ENCODE peak calls at places on chromosome 17, in nine cellular contexts. One of them, this sample, is unnamed.

GRCh38 chr17:78174870-78175642 is 6.7 kb downstream of the SYNGR2 start:
- DNase-seq in esophagus squamous epithelium: no peak
- DNase-seq in psoas muscle: peak
- DNase-seq in fibroblast of mammary gland: no peak
- DNase-seq in foreskin fibroblast: no peak
- DNase-seq in hepatocyte: no peak
- DNase-seq in RWPE1: no peak
- DNase-seq in mammary epithelial cell: no peak
- DNase-seq in stomach: peak
- DNase-seq in this sample: no peak

GRCh38 chr17:6862122-6862521 is 30.6 kb upstream of the TEKT1 start:
- DNase-seq in esophagus squamous epithelium: no peak
- DNase-seq in psoas muscle: no peak
- DNase-seq in fibroblast of mammary gland: no peak
- DNase-seq in foreskin fibroblast: no peak
- DNase-seq in hepatocyte: no peak
- DNase-seq in RWPE1: no peak
- DNase-seq in mammary epithelial cell: no peak
- DNase-seq in stomach: no peak
- DNase-seq in this sample: no peak

GRCh38 chr17:13594762-13595697 is 6.7 kb downstream of the HS3ST3A1 start:
- DNase-seq in esophagus squamous epithelium: peak
- DNase-seq in psoas muscle: peak
- DNase-seq in fibroblast of mammary gland: peak
- DNase-seq in foreskin fibroblast: peak
- DNase-seq in hepatocyte: peak
- DNase-seq in RWPE1: peak
- DNase-seq in mammary epithelial cell: peak
- DNase-seq in stomach: peak
- DNase-seq in this sample: peak

GRCh38 chr17:80793851-80794267 is 197.8 kb upstream of the CHMP6 start:
- DNase-seq in esophagus squamous epithelium: no peak
- DNase-seq in psoas muscle: no peak
- DNase-seq in fibroblast of mammary gland: peak
- DNase-seq in foreskin fibroblast: peak
- DNase-seq in hepatocyte: no peak
- DNase-seq in RWPE1: no peak
- DNase-seq in mammary epithelial cell: no peak
- DNase-seq in stomach: no peak
- DNase-seq in this sample: no peak

GRCh38 chr17:32516940-32517711 is 30.3 kb downstream of the CDK5R1 start:
- DNase-seq in esophagus squamous epithelium: no peak
- DNase-seq in psoas muscle: no peak
- DNase-seq in fibroblast of mammary gland: no peak
- DNase-seq in foreskin fibroblast: no peak
- DNase-seq in hepatocyte: no peak
- DNase-seq in RWPE1: no peak
- DNase-seq in mammary epithelial cell: no peak
- DNase-seq in stomach: no peak
- DNase-seq in this sample: no peak

GRCh38 chr17:13106171-13106570 is 88.3 kb upstream of the ELAC2 start:
- DNase-seq in esophagus squamous epithelium: no peak
- DNase-seq in psoas muscle: no peak
- DNase-seq in fibroblast of mammary gland: no peak
- DNase-seq in foreskin fibroblast: no peak
- DNase-seq in hepatocyte: no peak
- DNase-seq in RWPE1: no peak
- DNase-seq in mammary epithelial cell: no peak
- DNase-seq in stomach: no peak
- DNase-seq in this sample: no peak

GRCh38 chr17:51618485-51618884 is 358.1 kb downstream of the UTP18 start:
- DNase-seq in esophagus squamous epithelium: no peak
- DNase-seq in psoas muscle: no peak
- DNase-seq in fibroblast of mammary gland: no peak
- DNase-seq in foreskin fibroblast: no peak
- DNase-seq in hepatocyte: no peak
- DNase-seq in RWPE1: no peak
- DNase-seq in mammary epithelial cell: no peak
- DNase-seq in stomach: no peak
- DNase-seq in this sample: no peak

GRCh38 chr17:78172284-78173024 is 4.1 kb downstream of the SYNGR2 start:
- DNase-seq in esophagus squamous epithelium: no peak
- DNase-seq in psoas muscle: peak
- DNase-seq in fibroblast of mammary gland: no peak
- DNase-seq in foreskin fibroblast: no peak
- DNase-seq in hepatocyte: no peak
- DNase-seq in RWPE1: no peak
- DNase-seq in mammary epithelial cell: no peak
- DNase-seq in stomach: peak
- DNase-seq in this sample: no peak

GRCh38 chr17:58333396-58334207 is 5.0 kb upstream of the TSPOAP1 start:
- DNase-seq in esophagus squamous epithelium: no peak
- DNase-seq in psoas muscle: no peak
- DNase-seq in fibroblast of mammary gland: no peak
- DNase-seq in foreskin fibroblast: no peak
- DNase-seq in hepatocyte: no peak
- DNase-seq in RWPE1: no peak
- DNase-seq in mammary epithelial cell: no peak
- DNase-seq in stomach: no peak
- DNase-seq in this sample: no peak

GRCh38 chr17:58335061-58335731 is 6.6 kb upstream of the TSPOAP1 start:
- DNase-seq in esophagus squamous epithelium: no peak
- DNase-seq in psoas muscle: no peak
- DNase-seq in fibroblast of mammary gland: no peak
- DNase-seq in foreskin fibroblast: no peak
- DNase-seq in hepatocyte: no peak
- DNase-seq in RWPE1: no peak
- DNase-seq in mammary epithelial cell: no peak
- DNase-seq in stomach: no peak
- DNase-seq in this sample: no peak

GRCh38 chr17:58332720-58333395 is 4.3 kb upstream of the TSPOAP1 start:
- DNase-seq in esophagus squamous epithelium: no peak
- DNase-seq in psoas muscle: no peak
- DNase-seq in fibroblast of mammary gland: no peak
- DNase-seq in foreskin fibroblast: no peak
- DNase-seq in hepatocyte: no peak
- DNase-seq in RWPE1: no peak
- DNase-seq in mammary epithelial cell: no peak
- DNase-seq in stomach: no peak
- DNase-seq in this sample: no peak

GRCh38 chr17:58335779-58336455 is 7.3 kb upstream of the TSPOAP1 start:
- DNase-seq in esophagus squamous epithelium: no peak
- DNase-seq in psoas muscle: no peak
- DNase-seq in fibroblast of mammary gland: no peak
- DNase-seq in foreskin fibroblast: no peak
- DNase-seq in hepatocyte: no peak
- DNase-seq in RWPE1: no peak
- DNase-seq in mammary epithelial cell: peak
- DNase-seq in stomach: peak
- DNase-seq in this sample: no peak

DNA sequence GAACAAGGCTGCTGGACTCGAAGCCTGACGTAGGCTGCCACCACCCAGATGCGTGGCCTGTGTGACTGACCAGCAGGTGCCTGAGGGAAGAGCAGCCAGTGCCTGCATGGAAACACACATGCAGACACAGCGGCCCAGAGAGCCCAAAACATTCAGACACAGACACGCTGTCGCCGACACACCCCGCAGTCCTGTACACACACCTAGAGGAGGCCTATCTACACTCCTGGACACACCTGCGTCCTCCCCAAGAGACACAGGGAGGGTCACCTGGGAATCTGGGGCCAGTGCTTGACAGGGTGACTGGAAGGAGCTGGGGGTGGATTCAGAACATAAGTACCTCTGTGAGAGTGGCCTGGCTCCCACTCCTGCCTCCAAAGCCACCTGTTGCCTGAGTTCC is 6.1 kb upstream of the TSPOAP1 start:
- DNase-seq in esophagus squamous epithelium: no peak
- DNase-seq in psoas muscle: no peak
- DNase-seq in fibroblast of mammary gland: no peak
- DNase-seq in foreskin fibroblast: no peak
- DNase-seq in hepatocyte: no peak
- DNase-seq in RWPE1: no peak
- DNase-seq in mammary epithelial cell: no peak
- DNase-seq in stomach: no peak
- DNase-seq in this sample: no peak
- TF ChIP-seq CTCF in esophagus squamous epithelium: no peak
- TF ChIP-seq CTCF in psoas muscle: no peak
- TF ChIP-seq CTCF in fibroblast of mammary gland: no peak
- TF ChIP-seq CTCF in foreskin fibroblast: no peak
- TF ChIP-seq CTCF in hepatocyte: no peak
- TF ChIP-seq CTCF in RWPE1: no peak
- TF ChIP-seq CTCF in mammary epithelial cell: no peak
- TF ChIP-seq CTCF in stomach: no peak
- TF ChIP-seq CTCF in this sample: no peak

GRCh38 chr17:16262201-16262600 is 45.2 kb downstream of the PIGL start:
- DNase-seq in esophagus squamous epithelium: no peak
- DNase-seq in psoas muscle: no peak
- DNase-seq in fibroblast of mammary gland: no peak
- DNase-seq in foreskin fibroblast: no peak
- DNase-seq in hepatocyte: no peak
- DNase-seq in RWPE1: no peak
- DNase-seq in mammary epithelial cell: no peak
- DNase-seq in stomach: no peak
- DNase-seq in this sample: no peak

GRCh38 chr17:16272111-16272510 is 55.1 kb downstream of the PIGL start:
- DNase-seq in esophagus squamous epithelium: no peak
- DNase-seq in psoas muscle: no peak
- DNase-seq in fibroblast of mammary gland: no peak
- DNase-seq in foreskin fibroblast: no peak
- DNase-seq in hepatocyte: no peak
- DNase-seq in RWPE1: no peak
- DNase-seq in mammary epithelial cell: no peak
- DNase-seq in stomach: no peak
- DNase-seq in this sample: no peak

GRCh38 chr17:16269658-16270057 is 52.6 kb downstream of the PIGL start:
- DNase-seq in esophagus squamous epithelium: no peak
- DNase-seq in psoas muscle: no peak
- DNase-seq in fibroblast of mammary gland: peak
- DNase-seq in foreskin fibroblast: peak
- DNase-seq in hepatocyte: no peak
- DNase-seq in RWPE1: no peak
- DNase-seq in mammary epithelial cell: no peak
- DNase-seq in stomach: no peak
- DNase-seq in this sample: no peak

DNA sequence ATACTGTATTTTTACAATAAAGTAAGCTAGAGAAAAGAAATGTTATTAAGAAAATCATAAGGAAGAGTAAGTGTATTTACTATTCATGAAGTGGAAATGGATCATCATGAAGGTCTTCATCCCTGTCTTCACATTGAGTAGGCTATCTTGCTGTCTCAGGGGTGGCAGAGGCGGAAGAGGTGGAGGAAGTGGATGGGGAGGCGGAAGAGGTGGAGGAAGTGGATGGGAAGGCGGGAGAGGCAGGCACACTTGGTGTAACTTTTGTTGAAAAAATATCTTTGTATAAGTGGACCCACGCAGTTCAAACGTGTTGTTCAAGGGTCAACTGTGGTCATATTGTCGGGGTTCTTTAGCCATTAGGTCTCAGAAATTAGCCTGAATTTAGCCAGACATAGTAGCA is 50.2 kb downstream of the PIGL start:
- DNase-seq in esophagus squamous epithelium: no peak
- DNase-seq in psoas muscle: no peak
- DNase-seq in fibroblast of mammary gland: no peak
- DNase-seq in foreskin fibroblast: no peak
- DNase-seq in hepatocyte: no peak
- DNase-seq in RWPE1: no peak
- DNase-seq in mammary epithelial cell: no peak
- DNase-seq in stomach: no peak
- DNase-seq in this sample: no peak
- TF ChIP-seq CTCF in esophagus squamous epithelium: no peak
- TF ChIP-seq CTCF in psoas muscle: no peak
- TF ChIP-seq CTCF in fibroblast of mammary gland: no peak
- TF ChIP-seq CTCF in foreskin fibroblast: no peak
- TF ChIP-seq CTCF in hepatocyte: no peak
- TF ChIP-seq CTCF in RWPE1: no peak
- TF ChIP-seq CTCF in mammary epithelial cell: no peak
- TF ChIP-seq CTCF in stomach: no peak
- TF ChIP-seq CTCF in this sample: no peak

GRCh38 chr17:680554-680953 is 34.1 kb downstream of the VPS53 start:
- DNase-seq in esophagus squamous epithelium: no peak
- DNase-seq in psoas muscle: no peak
- DNase-seq in fibroblast of mammary gland: no peak
- DNase-seq in foreskin fibroblast: no peak
- DNase-seq in hepatocyte: no peak
- DNase-seq in RWPE1: no peak
- DNase-seq in mammary epithelial cell: no peak
- DNase-seq in stomach: no peak
- DNase-seq in this sample: no peak

GRCh38 chr17:683040-683439 is 31.6 kb downstream of the VPS53 start:
- DNase-seq in esophagus squamous epithelium: no peak
- DNase-seq in psoas muscle: no peak
- DNase-seq in fibroblast of mammary gland: no peak
- DNase-seq in foreskin fibroblast: no peak
- DNase-seq in hepatocyte: no peak
- DNase-seq in RWPE1: no peak
- DNase-seq in mammary epithelial cell: no peak
- DNase-seq in stomach: no peak
- DNase-seq in this sample: no peak

GRCh38 chr17:681738-682137 is 32.9 kb downstream of the VPS53 start:
- DNase-seq in esophagus squamous epithelium: no peak
- DNase-seq in psoas muscle: no peak
- DNase-seq in fibroblast of mammary gland: peak
- DNase-seq in foreskin fibroblast: peak
- DNase-seq in hepatocyte: no peak
- DNase-seq in RWPE1: no peak
- DNase-seq in mammary epithelial cell: no peak
- DNase-seq in stomach: no peak
- DNase-seq in this sample: no peak

GRCh38 chr17:683499-684254 is 31.0 kb downstream of the VPS53 start:
- DNase-seq in esophagus squamous epithelium: no peak
- DNase-seq in psoas muscle: no peak
- DNase-seq in fibroblast of mammary gland: no peak
- DNase-seq in foreskin fibroblast: no peak
- DNase-seq in hepatocyte: no peak
- DNase-seq in RWPE1: no peak
- DNase-seq in mammary epithelial cell: no peak
- DNase-seq in stomach: no peak
- DNase-seq in this sample: no peak

DNA sequence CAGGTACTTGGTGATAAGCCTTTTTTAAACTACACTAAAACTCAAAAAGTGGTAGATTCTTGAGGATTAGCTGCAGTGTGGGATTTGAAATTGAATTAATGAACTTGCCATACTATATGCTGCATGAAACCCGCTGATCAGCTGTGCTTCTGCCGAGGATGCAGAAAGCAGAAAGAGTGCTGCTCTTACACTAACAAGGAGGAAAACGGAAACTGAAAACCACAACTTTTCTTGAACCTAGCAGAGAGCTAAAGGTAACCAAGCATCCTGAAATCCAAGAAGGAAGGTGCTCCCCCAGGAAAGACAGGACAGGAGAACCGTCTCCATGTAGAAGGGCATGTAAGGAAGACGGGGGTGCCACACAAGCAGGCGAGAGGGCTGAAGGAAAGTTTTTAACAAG is 32.5 kb downstream of the VPS53 start:
- DNase-seq in esophagus squamous epithelium: no peak
- DNase-seq in psoas muscle: no peak
- DNase-seq in fibroblast of mammary gland: no peak
- DNase-seq in foreskin fibroblast: no peak
- DNase-seq in hepatocyte: no peak
- DNase-seq in RWPE1: no peak
- DNase-seq in mammary epithelial cell: no peak
- DNase-seq in stomach: no peak
- DNase-seq in this sample: no peak
- TF ChIP-seq CTCF in esophagus squamous epithelium: no peak
- TF ChIP-seq CTCF in psoas muscle: no peak
- TF ChIP-seq CTCF in fibroblast of mammary gland: no peak
- TF ChIP-seq CTCF in foreskin fibroblast: no peak
- TF ChIP-seq CTCF in hepatocyte: no peak
- TF ChIP-seq CTCF in RWPE1: no peak
- TF ChIP-seq CTCF in mammary epithelial cell: no peak
- TF ChIP-seq CTCF in stomach: no peak
- TF ChIP-seq CTCF in this sample: no peak

DNA sequence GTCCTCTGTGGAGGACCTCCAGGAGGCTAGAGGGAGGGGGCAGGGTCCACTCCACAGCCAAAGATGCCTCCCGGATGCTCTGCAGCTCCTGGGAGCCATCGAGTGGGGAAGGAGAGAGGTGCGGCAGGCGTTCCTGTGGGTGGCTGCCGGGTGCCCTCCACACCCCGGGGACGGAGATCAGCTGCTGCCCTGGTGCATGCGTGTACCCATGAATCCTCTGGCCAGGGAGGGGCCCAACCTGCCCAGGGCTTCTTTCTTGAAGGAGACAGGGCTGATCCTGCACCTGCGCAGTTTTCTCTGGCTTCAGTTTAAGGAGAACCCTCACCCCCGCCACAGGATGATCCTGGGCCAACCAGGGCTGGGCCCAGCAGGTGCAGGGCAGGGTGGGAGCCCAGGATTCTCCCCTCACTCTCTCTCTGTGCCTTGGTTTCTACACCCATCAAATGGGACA is 33.5 kb upstream of the DOC2B start:
- DNase-seq in esophagus squamous epithelium: no peak
- DNase-seq in psoas muscle: no peak
- DNase-seq in fibroblast of mammary gland: no peak
- DNase-seq in foreskin fibroblast: no peak
- DNase-seq in hepatocyte: no peak
- DNase-seq in RWPE1: no peak
- DNase-seq in mammary epithelial cell: no peak
- DNase-seq in stomach: no peak
- DNase-seq in this sample: no peak
- TF ChIP-seq CTCF in esophagus squamous epithelium: no peak
- TF ChIP-seq CTCF in psoas muscle: no peak
- TF ChIP-seq CTCF in fibroblast of mammary gland: no peak
- TF ChIP-seq CTCF in foreskin fibroblast: no peak
- TF ChIP-seq CTCF in hepatocyte: no peak
- TF ChIP-seq CTCF in RWPE1: no peak
- TF ChIP-seq CTCF in mammary epithelial cell: no peak
- TF ChIP-seq CTCF in stomach: no peak
- TF ChIP-seq CTCF in this sample: no peak

This sample was measured in mesothelial cell of epicardium.